ENCODE peak calls at places on chromosomes 11 and 22, in nine cellular contexts. S is heart left ventricle, D is adrenal gland, V is fibroblast of mammary gland, M is right atrium auricular region, K is osteocyte, O is endothelial cell, B is brain microvascular endothelial cell, A is endothelial cell of umbilical vein. I is an unnamed sample.

GRCh38 chr22:27460596-27461347 is 340.8 kb downstream of the MN1 start:
- DNase-seq in S (no peak), D (peak; percentile 56), V (peak; percentile 53), M (peak; percentile 80), K (no peak), O (no peak), B (no peak), A (no peak), I (no peak)

GRCh38 chr11:43542734-43543133 is 137.8 kb upstream of the HSD17B12 start:
- DNase-seq in S (no peak), D (no peak), V (no peak), M (no peak), K (no peak), O (no peak), B (no peak), A (no peak), I (no peak)

GRCh38 chr11:88414981-88415391 is 77.5 kb upstream of the CTSC start:
- DNase-seq in S (no peak), D (no peak), V (no peak), M (no peak), K (no peak), O (no peak), B (peak; percentile 49), A (peak; percentile 48), I (no peak)

GRCh38 chr11:45651841-45652745 is 13.3 kb downstream of the CHST1 start:
- DNase-seq in S (no peak), D (peak; percentile 34), V (no peak), M (peak; percentile 49), K (peak; percentile 70), O (peak; percentile 2), B (no peak), A (no peak), I (no peak)

GRCh38 chr22:42992092-42992491 is 22.9 kb downstream of the PACSIN2 start:
- DNase-seq in S (no peak), D (no peak), V (no peak), M (no peak), K (no peak), O (no peak), B (no peak), A (no peak), I (no peak)

GRCh38 chr11:69906453-69906907 is 87.3 kb upstream of the FGF3 start:
- DNase-seq in S (no peak), D (no peak), V (no peak), M (no peak), K (no peak), O (no peak), B (no peak), A (no peak), I (peak; percentile 97)

GRCh38 chr11:118084247-118084646 is 2.5 kb downstream of the SMIM35 start:
- DNase-seq in S (peak; percentile 49), D (peak; percentile 56), V (peak; percentile 10), M (no peak), K (no peak), O (no peak), B (no peak), A (no peak), I (no peak)

GRCh38 chr11:3081386-3081751 is 24.1 kb upstream of the CARS1 start:
- DNase-seq in S (peak; percentile 2), D (no peak), V (no peak), M (no peak), K (no peak), O (no peak), B (no peak), A (no peak), I (no peak)

GRCh38 chr11:75592699-75593098 is 30.6 kb downstream of the SERPINH1 start:
- DNase-seq in S (no peak), D (no peak), V (no peak), M (no peak), K (no peak), O (no peak), B (no peak), A (peak; percentile 24), I (no peak)

GRCh38 chr11:19234428-19234827 is 6.3 kb downstream of the E2F8 start:
- DNase-seq in S (no peak), D (no peak), V (no peak), M (no peak), K (no peak), O (no peak), B (no peak), A (no peak), I (no peak)

GRCh38 chr11:63917685-63918523 is 940 bp upstream of the RCOR2 start:
- DNase-seq in S (peak; percentile 91), D (peak; percentile 80), V (no peak), M (peak; percentile 68), K (no peak), O (peak; percentile 34), B (no peak), A (no peak), I (peak; percentile 86)

GRCh38 chr11:130124096-130124495 is 35.5 kb upstream of the ST14 start:
- DNase-seq in S (peak; percentile 84), D (peak; percentile 95), V (peak; percentile 94), M (peak; percentile 87), K (no peak), O (no peak), B (peak; percentile 90), A (peak; percentile 72), I (no peak)

GRCh38 chr22:21000987-21001600 is 824 bp downstream of the THAP7 start:
- DNase-seq in S (no peak), D (no peak), V (no peak), M (no peak), K (no peak), O (no peak), B (no peak), A (peak; percentile 18), I (no peak)

GRCh38 chr22:38471237-38471636 is 3.3 kb downstream of the KDELR3 start:
- DNase-seq in S (no peak), D (no peak), V (no peak), M (no peak), K (no peak), O (no peak), B (no peak), A (no peak), I (no peak)

GRCh38 chr11:10758959-10759358 is 7.9 kb downstream of the CTR9 start:
- DNase-seq in S (no peak), D (no peak), V (no peak), M (no peak), K (no peak), O (no peak), B (no peak), A (peak; percentile 24), I (no peak)
- TF ChIP-seq CTCF in S (no peak), D (no peak), V (peak; percentile 39), M (no peak), K (no peak), O (no peak), B (no peak), A (peak; percentile 22), I (peak; percentile 39)

DNA sequence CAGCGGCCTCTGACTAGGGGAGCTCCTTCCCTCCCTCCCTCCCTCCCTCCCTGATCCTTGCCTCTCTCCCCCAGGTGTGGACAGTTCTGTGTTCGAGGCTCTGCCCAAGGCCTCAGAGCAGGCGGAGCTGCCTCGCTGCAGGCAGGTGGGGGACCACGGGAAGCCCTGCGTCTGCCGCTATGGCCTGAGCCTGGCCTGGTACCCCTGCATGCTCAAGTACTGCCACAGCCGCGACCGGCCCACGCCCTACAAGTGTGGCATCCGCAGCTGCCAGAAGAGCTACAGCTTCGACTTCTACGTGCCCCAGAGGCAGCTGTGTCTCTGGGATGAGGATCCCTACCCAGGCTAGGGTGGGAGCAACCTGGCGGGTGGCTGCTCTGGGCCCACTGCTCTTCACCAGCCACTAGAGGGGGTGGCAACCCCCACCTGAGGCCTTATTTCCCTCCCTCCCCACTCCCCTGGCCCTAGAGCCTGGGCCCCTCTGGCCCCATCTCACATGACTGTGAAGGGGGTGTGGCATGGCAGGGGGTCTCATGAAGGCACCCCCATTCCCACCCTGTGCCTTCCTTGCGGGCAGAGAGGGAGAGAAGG is 11.1 kb upstream of the POU2F3 start:
- DNase-seq in S (no peak), D (peak; percentile 50), V (no peak), M (no peak), K (no peak), O (no peak), B (no peak), A (no peak), I (no peak)
- TF ChIP-seq CTCF in S (peak; percentile 17), D (no peak), V (peak; percentile 13), M (peak; percentile 11), K (no peak), O (peak; percentile 32), B (peak; percentile 59), A (peak; percentile 43), I (peak; percentile 48)

GRCh38 chr22:47921906-47922305 is 1159.5 kb downstream of the TBC1D22A start:
- DNase-seq in S (no peak), D (no peak), V (no peak), M (no peak), K (peak; percentile 73), O (no peak), B (no peak), A (no peak), I (no peak)
- TF ChIP-seq CTCF in S (no peak), D (no peak), V (no peak), M (no peak), K (no peak), O (no peak), B (no peak), A (no peak), I (no peak)

GRCh38 chr11:62592989-62593421 is 1.7 kb upstream of the TUT1 start:
- DNase-seq in S (peak; percentile 13), D (no peak), V (no peak), M (no peak), K (no peak), O (no peak), B (no peak), A (no peak), I (no peak)

GRCh38 chr11:62591448-62592215 is at the start of gene TUT1:
- DNase-seq in S (peak; percentile 98), D (peak; percentile 99), V (peak; percentile 99), M (peak; percentile 99), K (peak; percentile 98), O (peak; percentile 90), B (peak; percentile 98), A (peak; percentile 99), I (peak; percentile 92)

GRCh38 chr11:62592216-62592815 is 993 bp upstream of the TUT1 start:
- DNase-seq in S (no peak), D (no peak), V (no peak), M (no peak), K (no peak), O (no peak), B (no peak), A (no peak), I (no peak)

GRCh38 chr11:62593434-62594044 is 2.2 kb upstream of the TUT1 start:
- DNase-seq in S (peak; percentile 77), D (peak; percentile 93), V (peak; percentile 83), M (peak; percentile 89), K (no peak), O (peak; percentile 81), B (peak; percentile 70), A (peak; percentile 73), I (peak; percentile 77)

DNA sequence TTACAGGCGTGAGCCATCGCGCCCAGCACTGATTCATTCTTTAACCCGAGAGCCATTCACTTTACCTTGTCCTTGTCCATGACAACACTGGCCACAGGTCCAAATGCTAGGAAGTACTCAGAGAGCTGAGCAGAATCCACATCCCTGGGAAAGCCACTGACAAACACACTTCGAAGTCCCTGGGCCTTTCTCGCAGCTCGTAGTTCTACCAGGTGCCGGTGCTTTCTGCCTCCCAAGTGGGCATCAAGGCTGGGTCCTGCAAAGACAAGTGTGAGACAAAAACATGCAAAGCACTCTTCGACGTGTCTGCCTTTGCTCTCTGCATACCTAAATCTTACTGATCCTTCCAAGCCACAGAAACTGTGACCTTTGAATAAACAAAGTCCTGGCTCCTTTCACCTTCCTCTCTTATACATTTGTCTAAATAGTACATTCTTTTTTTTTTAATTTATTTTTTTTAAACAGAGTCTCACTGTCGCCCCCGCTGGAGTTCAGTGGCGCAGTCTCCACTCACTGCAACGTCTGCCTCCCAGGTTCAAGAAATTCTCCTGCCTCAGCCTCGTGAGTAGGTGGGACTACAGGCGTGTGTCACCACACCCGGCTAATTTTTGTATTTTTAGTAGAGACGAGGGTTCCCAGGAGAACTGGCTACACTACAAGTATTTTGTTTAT is 2.2 kb downstream of the TUT1 start:
- DNase-seq in S (no peak), D (no peak), V (peak; percentile 42), M (no peak), K (no peak), O (no peak), B (peak; percentile 50), A (peak; percentile 50), I (no peak)
- TF ChIP-seq CTCF in S (peak; percentile 8), D (no peak), V (peak; percentile 22), M (no peak), K (peak; percentile 45), O (peak; percentile 51), B (peak; percentile 64), A (peak; percentile 39), I (no peak)